ENCODE peak calls at places on chromosomes 3 and 15, in six cellular contexts. L is RWPE1, O is adipocyte, S is fibroblast of gingiva, W is amniotic stem cell, P is SW480. A is an unnamed sample.

GRCh38 chr3:119529883-119530282 is 29.5 kb downstream of the CD80 start:
- DNase-seq in L (no peak), S (peak), O (peak), P (no peak), W (peak), A (no peak)

GRCh38 chr15:37001436-37001835 is 98.9 kb downstream of the MEIS2 start:
- DNase-seq in S (no peak), W (no peak), O (no peak), L (no peak), P (no peak), A (no peak)

GRCh38 chr3:53295410-53295809 is 39.6 kb upstream of the TKT start:
- DNase-seq in P (no peak), O (no peak), S (no peak), W (no peak), L (no peak), A (no peak)

GRCh38 chr15:52076889-52077781 is 35.4 kb downstream of the BCL2L10 start:
- DNase-seq in W (peak), L (peak), P (peak), S (peak), O (peak), A (no peak)

GRCh38 chr3:182487048-182487447 is 306.3 kb upstream of the ATP11B start:
- DNase-seq in P (peak), O (no peak), L (no peak), W (no peak), S (no peak), A (no peak)

GRCh38 chr15:52438047-52438446 is 90.6 kb downstream of the MYO5A start:
- DNase-seq in P (no peak), S (no peak), O (no peak), W (no peak), L (no peak), A (no peak)

GRCh38 chr3:171281256-171281655 is 178.9 kb downstream of the TNIK start:
- DNase-seq in L (no peak), S (no peak), P (no peak), O (no peak), W (no peak), A (no peak)

GRCh38 chr3:106908181-106908938 is 468.9 kb upstream of the CCDC54 start:
- DNase-seq in O (no peak), P (no peak), L (no peak), W (no peak), S (no peak), A (no peak)

GRCh38 chr15:58505581-58505980 is 73.8 kb downstream of the LIPC start:
- DNase-seq in S (no peak), O (no peak), W (no peak), P (no peak), L (no peak), A (no peak)

GRCh38 chr15:27706300-27706699 is 392.8 kb downstream of the OCA2 start:
- DNase-seq in W (no peak), O (no peak), S (no peak), P (peak), L (no peak), A (no peak)

GRCh38 chr3:179324270-179324754 is 1.5 kb downstream of the ZNF639 start:
- DNase-seq in O (peak), L (peak), S (peak), P (no peak), W (no peak), A (no peak)

GRCh38 chr3:17550624-17551023 is 191.8 kb downstream of the TBC1D5 start:
- DNase-seq in O (no peak), L (no peak), S (no peak), W (no peak), P (no peak), A (no peak)

GRCh38 chr3:49724586-49724985 is 835 bp upstream of the GMPPB start:
- DNase-seq in W (no peak), S (no peak), P (no peak), L (no peak), O (no peak), A (peak)

GRCh38 chr15:68207176-68207935 is 2.2 kb upstream of the CALML4 start:
- DNase-seq in W (no peak), P (no peak), S (no peak), L (no peak), O (no peak), A (peak)

GRCh38 chr3:170982733-170983132 is 43.8 kb downstream of the SLC2A2 start:
- DNase-seq in P (no peak), L (no peak), W (no peak), S (no peak), O (no peak), A (no peak)

GRCh38 chr3:141441381-141442365 is 45.2 kb upstream of the RASA2 start:
- DNase-seq in P (peak), L (peak), O (peak), S (peak), W (peak), A (peak)